ENCODE peak calls at places on chromosomes 11 and 22, in five cellular contexts. One of them, this sample, is unnamed.

GRCh38 chr11:15942936-15943335 is 413.4 kb downstream of the SOX6 start:
- DNase-seq in right lobe of liver: no peak
- DNase-seq in spleen: no peak
- DNase-seq in heart left ventricle: no peak
- DNase-seq in A549: no peak
- DNase-seq in this sample: no peak

GRCh38 chr22:47160141-47160541 is 397.7 kb downstream of the TBC1D22A start:
- DNase-seq in right lobe of liver: peak
- DNase-seq in spleen: peak
- DNase-seq in heart left ventricle: peak
- DNase-seq in A549: no peak
- DNase-seq in this sample: no peak

GRCh38 chr11:72369786-72370185 is 64.5 kb downstream of the CLPB start:
- DNase-seq in right lobe of liver: no peak
- DNase-seq in spleen: no peak
- DNase-seq in heart left ventricle: no peak
- DNase-seq in A549: no peak
- DNase-seq in this sample: no peak

GRCh38 chr22:19443544-19444211 is 3.8 kb downstream of the C22orf39 start:
- DNase-seq in right lobe of liver: no peak
- DNase-seq in spleen: no peak
- DNase-seq in heart left ventricle: no peak
- DNase-seq in A549: no peak
- DNase-seq in this sample: no peak

GRCh38 chr22:48535868-48536690 is 1291.6 kb downstream of the BRD1 start:
- DNase-seq in right lobe of liver: no peak
- DNase-seq in spleen: no peak
- DNase-seq in heart left ventricle: no peak
- DNase-seq in A549: no peak
- DNase-seq in this sample: no peak

GRCh38 chr22:23211622-23212021 is 31.3 kb downstream of the BCR start:
- DNase-seq in right lobe of liver: no peak
- DNase-seq in spleen: peak
- DNase-seq in heart left ventricle: no peak
- DNase-seq in A549: no peak
- DNase-seq in this sample: no peak

GRCh38 chr11:68447015-68447801 is 13.3 kb upstream of the PPP6R3 start:
- DNase-seq in right lobe of liver: peak
- DNase-seq in spleen: peak
- DNase-seq in heart left ventricle: peak
- DNase-seq in A549: peak
- DNase-seq in this sample: peak

GRCh38 chr11:14872032-14872431 is 20.0 kb downstream of the CYP2R1 start:
- DNase-seq in right lobe of liver: no peak
- DNase-seq in spleen: no peak
- DNase-seq in heart left ventricle: no peak
- DNase-seq in A549: no peak
- DNase-seq in this sample: no peak

GRCh38 chr11:11584446-11584810 is 37.4 kb downstream of the GALNT18 start:
- DNase-seq in right lobe of liver: no peak
- DNase-seq in spleen: no peak
- DNase-seq in heart left ventricle: no peak
- DNase-seq in A549: peak
- DNase-seq in this sample: no peak

GRCh38 chr11:6418199-6418957 is 516 bp downstream of the APBB1 start:
- DNase-seq in right lobe of liver: no peak
- DNase-seq in spleen: peak
- DNase-seq in heart left ventricle: peak
- DNase-seq in A549: no peak
- DNase-seq in this sample: no peak

GRCh38 chr11:116595305-116595880 is 177.4 kb downstream of the BUD13 start:
- DNase-seq in right lobe of liver: peak
- DNase-seq in spleen: peak
- DNase-seq in heart left ventricle: no peak
- DNase-seq in A549: no peak
- DNase-seq in this sample: no peak

GRCh38 chr11:37747121-37747520 is 1149.1 kb upstream of the RAG2 start:
- DNase-seq in right lobe of liver: no peak
- DNase-seq in spleen: no peak
- DNase-seq in heart left ventricle: no peak
- DNase-seq in A549: no peak
- DNase-seq in this sample: no peak

GRCh38 chr11:726278-726915 is 20.4 kb downstream of the EPS8L2 start:
- DNase-seq in right lobe of liver: peak
- DNase-seq in spleen: peak
- DNase-seq in heart left ventricle: peak
- DNase-seq in A549: no peak
- DNase-seq in this sample: peak

GRCh38 chr11:7603031-7603781 is 70.1 kb downstream of the CYB5R2 start:
- DNase-seq in right lobe of liver: no peak
- DNase-seq in spleen: no peak
- DNase-seq in heart left ventricle: no peak
- DNase-seq in A549: no peak
- DNase-seq in this sample: no peak

DNA sequence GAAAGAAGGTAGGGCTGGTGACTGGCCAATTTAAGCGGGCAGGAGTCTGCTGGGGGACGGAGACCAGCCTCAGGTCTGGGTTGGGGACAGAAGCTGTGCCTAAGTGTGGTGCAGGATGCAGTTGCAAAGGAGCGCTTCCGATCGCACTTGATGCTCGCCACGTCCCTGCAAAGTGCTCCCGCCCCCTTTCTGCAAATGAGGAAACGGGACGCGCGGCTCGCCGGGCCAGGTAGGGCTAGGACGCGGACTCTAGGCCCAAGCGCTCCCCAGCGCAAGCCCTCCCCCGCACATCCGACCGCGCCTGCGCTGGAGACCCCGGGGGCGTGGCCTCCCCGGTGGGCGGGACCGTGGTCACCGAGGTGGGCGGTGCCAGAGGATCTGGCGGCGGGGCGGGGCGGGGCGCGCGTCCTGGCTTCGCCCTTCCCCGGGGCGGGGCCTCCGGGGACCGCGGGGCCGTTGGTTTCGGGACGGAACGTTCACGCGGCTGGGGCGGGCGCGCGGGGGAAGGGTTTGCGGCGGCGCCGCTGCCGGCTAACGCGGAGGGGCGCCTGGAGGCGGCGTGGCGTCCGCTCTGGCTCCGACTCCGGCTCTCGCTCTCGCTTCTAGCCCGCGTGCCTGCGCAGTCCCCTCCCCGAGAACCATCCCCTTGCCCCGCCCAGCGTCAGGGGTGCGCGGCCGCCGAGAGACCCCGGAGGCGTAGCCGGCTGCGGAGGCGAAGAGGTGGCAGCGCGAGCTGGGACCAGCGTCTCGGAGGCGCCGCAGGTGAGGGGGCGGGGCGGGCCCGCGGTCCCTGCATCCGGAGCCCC is at the start of gene FAM118A:
- DNase-seq in right lobe of liver: peak
- DNase-seq in spleen: peak
- DNase-seq in heart left ventricle: peak
- DNase-seq in A549: peak
- DNase-seq in this sample: peak
- TF ChIP-seq POLR2A in right lobe of liver: peak
- TF ChIP-seq POLR2A in spleen: peak
- TF ChIP-seq POLR2A in heart left ventricle: peak
- TF ChIP-seq POLR2A in A549: peak
- TF ChIP-seq POLR2A in this sample: peak

GRCh38 chr11:3710485-3711259 is 39.5 kb upstream of the CHRNA10 start:
- DNase-seq in right lobe of liver: no peak
- DNase-seq in spleen: no peak
- DNase-seq in heart left ventricle: no peak
- DNase-seq in A549: no peak
- DNase-seq in this sample: no peak

GRCh38 chr11:3712274-3712673 is 41.1 kb upstream of the CHRNA10 start:
- DNase-seq in right lobe of liver: no peak
- DNase-seq in spleen: no peak
- DNase-seq in heart left ventricle: no peak
- DNase-seq in A549: no peak
- DNase-seq in this sample: no peak

GRCh38 chr11:3707176-3707575 is 36.0 kb upstream of the CHRNA10 start:
- DNase-seq in right lobe of liver: no peak
- DNase-seq in spleen: no peak
- DNase-seq in heart left ventricle: no peak
- DNase-seq in A549: no peak
- DNase-seq in this sample: no peak

GRCh38 chr11:3709977-3710376 is 38.8 kb upstream of the CHRNA10 start:
- DNase-seq in right lobe of liver: no peak
- DNase-seq in spleen: no peak
- DNase-seq in heart left ventricle: no peak
- DNase-seq in A549: no peak
- DNase-seq in this sample: peak
- H3K27ac ChIP-seq in right lobe of liver: no peak
- H3K27ac ChIP-seq in spleen: no peak
- H3K27ac ChIP-seq in heart left ventricle: no peak
- H3K27ac ChIP-seq in A549: no peak
- H3K27ac ChIP-seq in this sample: no peak

DNA sequence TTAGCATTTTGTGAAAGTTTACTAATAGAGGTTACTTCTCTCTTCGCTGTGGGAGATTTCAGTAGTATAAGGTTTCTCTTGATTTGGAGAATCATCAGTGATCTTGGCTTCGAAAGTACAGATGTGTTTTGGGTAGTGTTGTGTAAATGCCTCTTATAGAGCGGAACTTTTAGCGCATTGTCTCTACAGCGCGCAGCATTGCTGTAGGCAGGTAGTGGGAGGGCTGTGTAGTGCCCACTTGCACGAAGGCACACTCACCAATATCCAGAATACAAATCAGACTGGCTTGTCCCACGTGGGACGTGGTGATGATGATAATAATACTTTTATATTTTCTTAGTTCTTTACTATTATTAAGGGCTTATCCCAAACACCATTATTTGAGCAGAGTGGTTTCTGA is 51.4 kb downstream of the FAM83F start:
- DNase-seq in right lobe of liver: no peak
- DNase-seq in spleen: no peak
- DNase-seq in heart left ventricle: no peak
- DNase-seq in A549: no peak
- DNase-seq in this sample: no peak
- H3K4me3 ChIP-seq in right lobe of liver: no peak
- H3K4me3 ChIP-seq in spleen: peak
- H3K4me3 ChIP-seq in heart left ventricle: peak
- H3K4me3 ChIP-seq in A549: no peak
- H3K4me3 ChIP-seq in this sample: no peak

GRCh38 chr11:122743949-122744876 is 88.7 kb downstream of the UBASH3B start:
- DNase-seq in right lobe of liver: no peak
- DNase-seq in spleen: peak
- DNase-seq in heart left ventricle: no peak
- DNase-seq in A549: no peak
- DNase-seq in this sample: no peak
- TF ChIP-seq POLR2A in right lobe of liver: peak
- TF ChIP-seq POLR2A in spleen: no peak
- TF ChIP-seq POLR2A in heart left ventricle: no peak
- TF ChIP-seq POLR2A in A549: no peak
- TF ChIP-seq POLR2A in this sample: no peak

GRCh38 chr11:65426839-65427690 is 4.5 kb downstream of the NEAT1 start:
- DNase-seq in right lobe of liver: peak
- DNase-seq in spleen: peak
- DNase-seq in heart left ventricle: no peak
- DNase-seq in A549: peak
- DNase-seq in this sample: peak
- H3K27ac ChIP-seq in right lobe of liver: peak
- H3K27ac ChIP-seq in spleen: peak
- H3K27ac ChIP-seq in heart left ventricle: peak
- H3K27ac ChIP-seq in A549: peak
- H3K27ac ChIP-seq in this sample: peak

DNA sequence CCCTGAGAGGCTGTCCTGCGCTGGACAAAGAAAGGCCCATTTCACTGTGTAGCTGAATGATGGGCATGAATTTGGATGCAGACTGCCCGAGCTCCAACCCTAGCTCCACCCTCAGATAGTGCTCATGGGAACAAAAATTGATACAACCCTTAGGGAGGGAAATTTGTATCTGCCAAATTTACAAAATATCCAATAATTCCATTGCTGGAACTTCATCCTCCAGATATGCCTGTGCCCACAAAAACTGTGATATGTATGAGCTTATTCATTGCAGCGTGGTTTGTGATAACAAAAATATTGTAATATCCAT is 2.1 kb downstream of the MS4A8 start:
- DNase-seq in right lobe of liver: no peak
- DNase-seq in spleen: no peak
- DNase-seq in heart left ventricle: no peak
- DNase-seq in A549: no peak
- DNase-seq in this sample: no peak
- H3K4me3 ChIP-seq in right lobe of liver: no peak
- H3K4me3 ChIP-seq in spleen: no peak
- H3K4me3 ChIP-seq in heart left ventricle: no peak
- H3K4me3 ChIP-seq in A549: no peak
- H3K4me3 ChIP-seq in this sample: no peak

GRCh38 chr11:79069504-79069903 is 371.3 kb downstream of the TENM4 start:
- DNase-seq in right lobe of liver: no peak
- DNase-seq in spleen: no peak
- DNase-seq in heart left ventricle: no peak
- DNase-seq in A549: no peak
- DNase-seq in this sample: no peak
- TF ChIP-seq POLR2A in right lobe of liver: no peak
- TF ChIP-seq POLR2A in spleen: no peak
- TF ChIP-seq POLR2A in heart left ventricle: no peak
- TF ChIP-seq POLR2A in A549: no peak
- TF ChIP-seq POLR2A in this sample: no peak

GRCh38 chr11:111362887-111363411 is 16.1 kb downstream of the POU2AF1 start:
- DNase-seq in right lobe of liver: peak
- DNase-seq in spleen: no peak
- DNase-seq in heart left ventricle: no peak
- DNase-seq in A549: no peak
- DNase-seq in this sample: peak

GRCh38 chr11:111363985-111364384 is 15.1 kb downstream of the POU2AF1 start:
- DNase-seq in right lobe of liver: no peak
- DNase-seq in spleen: no peak
- DNase-seq in heart left ventricle: no peak
- DNase-seq in A549: no peak
- DNase-seq in this sample: no peak

GRCh38 chr11:111366560-111367410 is 12.3 kb downstream of the POU2AF1 start:
- DNase-seq in right lobe of liver: no peak
- DNase-seq in spleen: no peak
- DNase-seq in heart left ventricle: no peak
- DNase-seq in A549: no peak
- DNase-seq in this sample: no peak

GRCh38 chr11:111365722-111366559 is 13.1 kb downstream of the POU2AF1 start:
- DNase-seq in right lobe of liver: no peak
- DNase-seq in spleen: no peak
- DNase-seq in heart left ventricle: no peak
- DNase-seq in A549: no peak
- DNase-seq in this sample: no peak

GRCh38 chr11:111364503-111364902 is 14.6 kb downstream of the POU2AF1 start:
- DNase-seq in right lobe of liver: no peak
- DNase-seq in spleen: no peak
- DNase-seq in heart left ventricle: no peak
- DNase-seq in A549: no peak
- DNase-seq in this sample: no peak
- H3K27ac ChIP-seq in right lobe of liver: no peak
- H3K27ac ChIP-seq in spleen: no peak
- H3K27ac ChIP-seq in heart left ventricle: no peak
- H3K27ac ChIP-seq in A549: no peak
- H3K27ac ChIP-seq in this sample: no peak

This sample was measured in prostate gland.